ENCODE peak calls at places on chromosomes 13 and 19, in six cellular contexts. One of them, this sample, is unnamed.

GRCh38 chr19:4454952-4455738 is 2.4 kb downstream of the UBXN6 start:
- DNase-seq in MM.1S: no peak
- DNase-seq in HCT116: no peak
- DNase-seq in A549: no peak
- DNase-seq in heart left ventricle: no peak
- DNase-seq in fibroblast of lung: peak
- DNase-seq in this sample: peak

GRCh38 chr13:19984430-19985218 is 26.1 kb downstream of the ZMYM2 start:
- DNase-seq in MM.1S: peak
- DNase-seq in HCT116: peak
- DNase-seq in A549: peak
- DNase-seq in heart left ventricle: no peak
- DNase-seq in fibroblast of lung: peak
- DNase-seq in this sample: no peak

GRCh38 chr13:106568225-106569003 is 477 bp upstream of the ARGLU1 start:
- DNase-seq in MM.1S: no peak
- DNase-seq in HCT116: peak
- DNase-seq in A549: peak
- DNase-seq in heart left ventricle: no peak
- DNase-seq in fibroblast of lung: no peak
- DNase-seq in this sample: no peak

GRCh38 chr13:98267080-98267912 is 90.2 kb upstream of the RNF113B start:
- DNase-seq in MM.1S: no peak
- DNase-seq in HCT116: no peak
- DNase-seq in A549: no peak
- DNase-seq in heart left ventricle: peak
- DNase-seq in fibroblast of lung: peak
- DNase-seq in this sample: no peak

GRCh38 chr13:74930402-74931165 is 551.4 kb downstream of the TBC1D4 start:
- DNase-seq in MM.1S: no peak
- DNase-seq in HCT116: no peak
- DNase-seq in A549: no peak
- DNase-seq in heart left ventricle: no peak
- DNase-seq in fibroblast of lung: peak
- DNase-seq in this sample: peak

GRCh38 chr13:50167224-50167947 is 152.1 kb downstream of the KCNRG start:
- DNase-seq in MM.1S: no peak
- DNase-seq in HCT116: no peak
- DNase-seq in A549: no peak
- DNase-seq in heart left ventricle: no peak
- DNase-seq in fibroblast of lung: no peak
- DNase-seq in this sample: no peak

GRCh38 chr13:93029536-93029935 is 197.1 kb upstream of the GPC6 start:
- DNase-seq in MM.1S: no peak
- DNase-seq in HCT116: no peak
- DNase-seq in A549: no peak
- DNase-seq in heart left ventricle: no peak
- DNase-seq in fibroblast of lung: peak
- DNase-seq in this sample: no peak

GRCh38 chr13:70890289-70890688 is 782.0 kb upstream of the KLHL1 start:
- DNase-seq in MM.1S: no peak
- DNase-seq in HCT116: no peak
- DNase-seq in A549: no peak
- DNase-seq in heart left ventricle: no peak
- DNase-seq in fibroblast of lung: no peak
- DNase-seq in this sample: no peak

GRCh38 chr19:3106509-3107141 is 12.5 kb downstream of the GNA11 start:
- DNase-seq in MM.1S: no peak
- DNase-seq in HCT116: no peak
- DNase-seq in A549: no peak
- DNase-seq in heart left ventricle: no peak
- DNase-seq in fibroblast of lung: no peak
- DNase-seq in this sample: no peak

GRCh38 chr19:1521636-1522035 is 2.2 kb upstream of the PLK5 start:
- DNase-seq in MM.1S: no peak
- DNase-seq in HCT116: no peak
- DNase-seq in A549: no peak
- DNase-seq in heart left ventricle: peak
- DNase-seq in fibroblast of lung: no peak
- DNase-seq in this sample: no peak

GRCh38 chr13:97342936-97343335 is 91.0 kb upstream of the RAP2A start:
- DNase-seq in MM.1S: no peak
- DNase-seq in HCT116: no peak
- DNase-seq in A549: no peak
- DNase-seq in heart left ventricle: no peak
- DNase-seq in fibroblast of lung: no peak
- DNase-seq in this sample: no peak

GRCh38 chr13:32427852-32428580 is at the start of gene N4BP2L1:
- DNase-seq in MM.1S: peak
- DNase-seq in HCT116: no peak
- DNase-seq in A549: peak
- DNase-seq in heart left ventricle: peak
- DNase-seq in fibroblast of lung: peak
- DNase-seq in this sample: no peak

GRCh38 chr19:55638864-55639359 is 1.9 kb upstream of the ZNF580 start:
- DNase-seq in MM.1S: peak
- DNase-seq in HCT116: no peak
- DNase-seq in A549: peak
- DNase-seq in heart left ventricle: no peak
- DNase-seq in fibroblast of lung: peak
- DNase-seq in this sample: no peak

GRCh38 chr13:30551194-30551593 is 66.5 kb upstream of the USPL1 start:
- DNase-seq in MM.1S: peak
- DNase-seq in HCT116: peak
- DNase-seq in A549: no peak
- DNase-seq in heart left ventricle: no peak
- DNase-seq in fibroblast of lung: peak
- DNase-seq in this sample: no peak

GRCh38 chr13:104256701-104257100 is 1190.5 kb upstream of the SLC10A2 start:
- DNase-seq in MM.1S: no peak
- DNase-seq in HCT116: no peak
- DNase-seq in A549: no peak
- DNase-seq in heart left ventricle: no peak
- DNase-seq in fibroblast of lung: no peak
- DNase-seq in this sample: no peak

GRCh38 chr13:100497394-100497793 is 91.2 kb downstream of the GGACT start:
- DNase-seq in MM.1S: peak
- DNase-seq in HCT116: no peak
- DNase-seq in A549: no peak
- DNase-seq in heart left ventricle: no peak
- DNase-seq in fibroblast of lung: peak
- DNase-seq in this sample: no peak

GRCh38 chr13:35512271-35512920 is 35.9 kb upstream of the MAB21L1 start:
- DNase-seq in MM.1S: no peak
- DNase-seq in HCT116: no peak
- DNase-seq in A549: no peak
- DNase-seq in heart left ventricle: no peak
- DNase-seq in fibroblast of lung: peak
- DNase-seq in this sample: peak

GRCh38 chr19:7833225-7834156 is 3.5 kb downstream of the EVI5L start:
- DNase-seq in MM.1S: no peak
- DNase-seq in HCT116: peak
- DNase-seq in A549: no peak
- DNase-seq in heart left ventricle: peak
- DNase-seq in fibroblast of lung: peak
- DNase-seq in this sample: peak

GRCh38 chr19:6047741-6048231 is 62.5 kb downstream of the RFX2 start:
- DNase-seq in MM.1S: peak
- DNase-seq in HCT116: peak
- DNase-seq in A549: no peak
- DNase-seq in heart left ventricle: no peak
- DNase-seq in fibroblast of lung: peak
- DNase-seq in this sample: no peak

GRCh38 chr19:41792513-41793413 is 3.6 kb upstream of the CEACAM3 start:
- DNase-seq in MM.1S: peak
- DNase-seq in HCT116: peak
- DNase-seq in A549: peak
- DNase-seq in heart left ventricle: no peak
- DNase-seq in fibroblast of lung: peak
- DNase-seq in this sample: peak

GRCh38 chr13:48864100-48864499 is 111.6 kb upstream of the FNDC3A start:
- DNase-seq in MM.1S: no peak
- DNase-seq in HCT116: no peak
- DNase-seq in A549: no peak
- DNase-seq in heart left ventricle: no peak
- DNase-seq in fibroblast of lung: no peak
- DNase-seq in this sample: no peak

GRCh38 chr19:35346193-35347052 is 1.3 kb upstream of the FFAR1 start:
- DNase-seq in MM.1S: no peak
- DNase-seq in HCT116: no peak
- DNase-seq in A549: no peak
- DNase-seq in heart left ventricle: no peak
- DNase-seq in fibroblast of lung: no peak
- DNase-seq in this sample: no peak

GRCh38 chr19:5358173-5358800 is 17.7 kb upstream of the PTPRS start:
- DNase-seq in MM.1S: no peak
- DNase-seq in HCT116: peak
- DNase-seq in A549: no peak
- DNase-seq in heart left ventricle: no peak
- DNase-seq in fibroblast of lung: no peak
- DNase-seq in this sample: no peak

GRCh38 chr13:27933580-27934328 is 14.0 kb downstream of the PDX1 start:
- DNase-seq in MM.1S: no peak
- DNase-seq in HCT116: no peak
- DNase-seq in A549: no peak
- DNase-seq in heart left ventricle: no peak
- DNase-seq in fibroblast of lung: no peak
- DNase-seq in this sample: no peak

GRCh38 chr19:46927106-46927505 is 66.3 kb downstream of the ARHGAP35 start:
- DNase-seq in MM.1S: no peak
- DNase-seq in HCT116: no peak
- DNase-seq in A549: no peak
- DNase-seq in heart left ventricle: no peak
- DNase-seq in fibroblast of lung: no peak
- DNase-seq in this sample: peak

GRCh38 chr19:31962565-31962996 is 382.8 kb upstream of the ZNF507 start:
- DNase-seq in MM.1S: no peak
- DNase-seq in HCT116: no peak
- DNase-seq in A549: no peak
- DNase-seq in heart left ventricle: no peak
- DNase-seq in fibroblast of lung: peak
- DNase-seq in this sample: no peak

GRCh38 chr19:42394751-42395150 is 4.7 kb upstream of the CNFN start:
- DNase-seq in MM.1S: no peak
- DNase-seq in HCT116: no peak
- DNase-seq in A549: no peak
- DNase-seq in heart left ventricle: no peak
- DNase-seq in fibroblast of lung: no peak
- DNase-seq in this sample: no peak

GRCh38 chr13:106446011-106446410 is 89.5 kb downstream of the EFNB2 start:
- DNase-seq in MM.1S: no peak
- DNase-seq in HCT116: no peak
- DNase-seq in A549: no peak
- DNase-seq in heart left ventricle: no peak
- DNase-seq in fibroblast of lung: no peak
- DNase-seq in this sample: no peak

GRCh38 chr19:14405758-14406644 is 13.1 kb downstream of the DDX39A start:
- DNase-seq in MM.1S: peak
- DNase-seq in HCT116: peak
- DNase-seq in A549: peak
- DNase-seq in heart left ventricle: peak
- DNase-seq in fibroblast of lung: peak
- DNase-seq in this sample: no peak

GRCh38 chr13:103002279-103002678 is 63.9 kb downstream of the SLC10A2 start:
- DNase-seq in MM.1S: no peak
- DNase-seq in HCT116: no peak
- DNase-seq in A549: no peak
- DNase-seq in heart left ventricle: no peak
- DNase-seq in fibroblast of lung: no peak
- DNase-seq in this sample: peak

GRCh38 chr19:7679017-7679720 is 1.5 kb upstream of the TRAPPC5 start:
- DNase-seq in MM.1S: peak
- DNase-seq in HCT116: no peak
- DNase-seq in A549: no peak
- DNase-seq in heart left ventricle: no peak
- DNase-seq in fibroblast of lung: no peak
- DNase-seq in this sample: no peak

GRCh38 chr13:59750860-59751259 is 412.9 kb downstream of the DIAPH3 start:
- DNase-seq in MM.1S: no peak
- DNase-seq in HCT116: no peak
- DNase-seq in A549: no peak
- DNase-seq in heart left ventricle: no peak
- DNase-seq in fibroblast of lung: peak
- DNase-seq in this sample: no peak
- H3K27ac ChIP-seq in MM.1S: no peak
- H3K27ac ChIP-seq in HCT116: no peak
- H3K27ac ChIP-seq in A549: no peak
- H3K27ac ChIP-seq in heart left ventricle: no peak
- H3K27ac ChIP-seq in fibroblast of lung: peak
- H3K27ac ChIP-seq in this sample: no peak

GRCh38 chr19:28463493-28464053 is 749.4 kb downstream of the UQCRFS1 start:
- DNase-seq in MM.1S: no peak
- DNase-seq in HCT116: no peak
- DNase-seq in A549: no peak
- DNase-seq in heart left ventricle: no peak
- DNase-seq in fibroblast of lung: no peak
- DNase-seq in this sample: no peak

GRCh38 chr19:28466107-28467045 is 746.6 kb downstream of the UQCRFS1 start:
- DNase-seq in MM.1S: peak
- DNase-seq in HCT116: no peak
- DNase-seq in A549: peak
- DNase-seq in heart left ventricle: peak
- DNase-seq in fibroblast of lung: peak
- DNase-seq in this sample: no peak

GRCh38 chr19:28468701-28469459 is 744.1 kb downstream of the UQCRFS1 start:
- DNase-seq in MM.1S: peak
- DNase-seq in HCT116: no peak
- DNase-seq in A549: no peak
- DNase-seq in heart left ventricle: no peak
- DNase-seq in fibroblast of lung: no peak
- DNase-seq in this sample: no peak

GRCh38 chr19:28469544-28469943 is 743.4 kb downstream of the UQCRFS1 start:
- DNase-seq in MM.1S: no peak
- DNase-seq in HCT116: no peak
- DNase-seq in A549: no peak
- DNase-seq in heart left ventricle: no peak
- DNase-seq in fibroblast of lung: no peak
- DNase-seq in this sample: no peak

GRCh38 chr19:28465317-28466086 is 747.4 kb downstream of the UQCRFS1 start:
- DNase-seq in MM.1S: peak
- DNase-seq in HCT116: no peak
- DNase-seq in A549: no peak
- DNase-seq in heart left ventricle: no peak
- DNase-seq in fibroblast of lung: no peak
- DNase-seq in this sample: no peak
- H3K27ac ChIP-seq in MM.1S: peak
- H3K27ac ChIP-seq in HCT116: no peak
- H3K27ac ChIP-seq in A549: no peak
- H3K27ac ChIP-seq in heart left ventricle: no peak
- H3K27ac ChIP-seq in fibroblast of lung: no peak
- H3K27ac ChIP-seq in this sample: no peak

GRCh38 chr19:38713865-38714264 is 30.4 kb downstream of the CAPN12 start:
- DNase-seq in MM.1S: no peak
- DNase-seq in HCT116: no peak
- DNase-seq in A549: no peak
- DNase-seq in heart left ventricle: no peak
- DNase-seq in fibroblast of lung: no peak
- DNase-seq in this sample: no peak
- H3K27ac ChIP-seq in MM.1S: no peak
- H3K27ac ChIP-seq in HCT116: no peak
- H3K27ac ChIP-seq in A549: no peak
- H3K27ac ChIP-seq in heart left ventricle: peak
- H3K27ac ChIP-seq in fibroblast of lung: no peak
- H3K27ac ChIP-seq in this sample: peak

GRCh38 chr19:18807861-18808331 is 16.8 kb upstream of the COMP start:
- DNase-seq in MM.1S: no peak
- DNase-seq in HCT116: no peak
- DNase-seq in A549: no peak
- DNase-seq in heart left ventricle: no peak
- DNase-seq in fibroblast of lung: no peak
- DNase-seq in this sample: no peak
- H3K27ac ChIP-seq in MM.1S: no peak
- H3K27ac ChIP-seq in HCT116: no peak
- H3K27ac ChIP-seq in A549: no peak
- H3K27ac ChIP-seq in heart left ventricle: no peak
- H3K27ac ChIP-seq in fibroblast of lung: no peak
- H3K27ac ChIP-seq in this sample: no peak

This sample was measured in epithelial cell of prostate.